ENCODE peak calls at places on chromosomes 4 and X, in eight cellular contexts. One of them, this sample, is unnamed.

GRCh38 chr4:100360211-100360610 is 157.6 kb downstream of the EMCN start:
- DNase-seq in foreskin fibroblast: no peak
- DNase-seq in lower lobe of right lung: no peak
- DNase-seq in OCI-LY7: no peak
- DNase-seq in fibroblast of the aortic adventitia: no peak
- DNase-seq in ovary: no peak
- DNase-seq in brain microvascular endothelial cell: no peak
- DNase-seq in fibroblast of lung: no peak
- DNase-seq in this sample: no peak

GRCh38 chr4:183558873-183559272 is 54.0 kb downstream of the ING2 start:
- DNase-seq in OCI-LY7: no peak
- DNase-seq in brain microvascular endothelial cell: no peak
- DNase-seq in foreskin fibroblast: no peak
- DNase-seq in ovary: no peak
- DNase-seq in lower lobe of right lung: no peak
- DNase-seq in fibroblast of lung: no peak
- DNase-seq in fibroblast of the aortic adventitia: no peak
- DNase-seq in this sample: no peak

GRCh38 chr4:86848136-86848535 is 1.0 kb downstream of the SLC10A6 start:
- DNase-seq in fibroblast of lung: no peak
- DNase-seq in fibroblast of the aortic adventitia: no peak
- DNase-seq in ovary: no peak
- DNase-seq in lower lobe of right lung: no peak
- DNase-seq in brain microvascular endothelial cell: no peak
- DNase-seq in OCI-LY7: no peak
- DNase-seq in foreskin fibroblast: peak; percentile 52
- DNase-seq in this sample: no peak

GRCh38 chrX:40201486-40201885 is 103.7 kb upstream of the BCOR start:
- DNase-seq in foreskin fibroblast: no peak
- DNase-seq in brain microvascular endothelial cell: no peak
- DNase-seq in ovary: no peak
- DNase-seq in OCI-LY7: peak; percentile 44
- DNase-seq in fibroblast of the aortic adventitia: no peak
- DNase-seq in fibroblast of lung: no peak
- DNase-seq in lower lobe of right lung: no peak
- DNase-seq in this sample: no peak

GRCh38 chr4:14583331-14583730 is 418.9 kb upstream of the CPEB2 start:
- DNase-seq in OCI-LY7: no peak
- DNase-seq in fibroblast of the aortic adventitia: no peak
- DNase-seq in brain microvascular endothelial cell: no peak
- DNase-seq in foreskin fibroblast: no peak
- DNase-seq in lower lobe of right lung: no peak
- DNase-seq in fibroblast of lung: no peak
- DNase-seq in ovary: no peak
- DNase-seq in this sample: no peak

GRCh38 chrX:981791-982626 is 230.4 kb downstream of the CRLF2 start:
- DNase-seq in fibroblast of the aortic adventitia: no peak
- DNase-seq in foreskin fibroblast: no peak
- DNase-seq in fibroblast of lung: no peak
- DNase-seq in lower lobe of right lung: no peak
- DNase-seq in brain microvascular endothelial cell: no peak
- DNase-seq in OCI-LY7: no peak
- DNase-seq in ovary: no peak
- DNase-seq in this sample: no peak

GRCh38 chr4:175380841-175381240 is 431.2 kb downstream of the GPM6A start:
- DNase-seq in brain microvascular endothelial cell: no peak
- DNase-seq in lower lobe of right lung: no peak
- DNase-seq in ovary: no peak
- DNase-seq in OCI-LY7: no peak
- DNase-seq in fibroblast of lung: no peak
- DNase-seq in fibroblast of the aortic adventitia: no peak
- DNase-seq in foreskin fibroblast: no peak
- DNase-seq in this sample: no peak

GRCh38 chr4:84492737-84493091 is 6.4 kb downstream of the NKX6-1 start:
- DNase-seq in fibroblast of the aortic adventitia: no peak
- DNase-seq in brain microvascular endothelial cell: no peak
- DNase-seq in lower lobe of right lung: no peak
- DNase-seq in foreskin fibroblast: no peak
- DNase-seq in ovary: no peak
- DNase-seq in fibroblast of lung: no peak
- DNase-seq in OCI-LY7: no peak
- DNase-seq in this sample: no peak

GRCh38 chr4:33864290-33864859 is 2379.9 kb downstream of the ARAP2 start:
- DNase-seq in brain microvascular endothelial cell: no peak
- DNase-seq in OCI-LY7: no peak
- DNase-seq in foreskin fibroblast: no peak
- DNase-seq in lower lobe of right lung: no peak
- DNase-seq in ovary: no peak
- DNase-seq in fibroblast of the aortic adventitia: no peak
- DNase-seq in fibroblast of lung: no peak
- DNase-seq in this sample: no peak

GRCh38 chr4:31655328-31655727 is 935.2 kb downstream of the PCDH7 start:
- DNase-seq in ovary: no peak
- DNase-seq in fibroblast of the aortic adventitia: peak; percentile 7
- DNase-seq in foreskin fibroblast: no peak
- DNase-seq in OCI-LY7: no peak
- DNase-seq in fibroblast of lung: peak; percentile 32
- DNase-seq in lower lobe of right lung: no peak
- DNase-seq in brain microvascular endothelial cell: peak; percentile 25
- DNase-seq in this sample: peak; percentile 33

GRCh38 chrX:78650906-78651437 is 8.2 kb downstream of the RTL3 start:
- DNase-seq in OCI-LY7: no peak
- DNase-seq in foreskin fibroblast: peak; percentile 49
- DNase-seq in fibroblast of the aortic adventitia: peak; percentile 63
- DNase-seq in brain microvascular endothelial cell: peak; percentile 23
- DNase-seq in fibroblast of lung: peak; percentile 67
- DNase-seq in lower lobe of right lung: no peak
- DNase-seq in ovary: no peak
- DNase-seq in this sample: peak; percentile 49

GRCh38 chr4:181566490-181566889 is 676.7 kb upstream of the TENM3 start:
- DNase-seq in fibroblast of the aortic adventitia: peak; percentile 46
- DNase-seq in fibroblast of lung: peak; percentile 92
- DNase-seq in foreskin fibroblast: no peak
- DNase-seq in ovary: no peak
- DNase-seq in OCI-LY7: no peak
- DNase-seq in brain microvascular endothelial cell: peak; percentile 18
- DNase-seq in lower lobe of right lung: no peak
- DNase-seq in this sample: peak; percentile 42

GRCh38 chr4:110683600-110683999 is 60.7 kb upstream of the PITX2 start:
- DNase-seq in fibroblast of the aortic adventitia: no peak
- DNase-seq in brain microvascular endothelial cell: no peak
- DNase-seq in OCI-LY7: no peak
- DNase-seq in fibroblast of lung: no peak
- DNase-seq in ovary: no peak
- DNase-seq in lower lobe of right lung: no peak
- DNase-seq in foreskin fibroblast: no peak
- DNase-seq in this sample: no peak
- H3K4me3 ChIP-seq in fibroblast of the aortic adventitia: no peak overlapping the region
- H3K4me3 ChIP-seq in brain microvascular endothelial cell: no peak overlapping the region
- H3K4me3 ChIP-seq in OCI-LY7: no peak overlapping the region
- H3K4me3 ChIP-seq in fibroblast of lung: no peak overlapping the region
- H3K4me3 ChIP-seq in ovary: no peak overlapping the region
- H3K4me3 ChIP-seq in lower lobe of right lung: no peak overlapping the region
- H3K4me3 ChIP-seq in foreskin fibroblast: no peak overlapping the region
- H3K4me3 ChIP-seq in this sample: no peak overlapping the region

DNA sequence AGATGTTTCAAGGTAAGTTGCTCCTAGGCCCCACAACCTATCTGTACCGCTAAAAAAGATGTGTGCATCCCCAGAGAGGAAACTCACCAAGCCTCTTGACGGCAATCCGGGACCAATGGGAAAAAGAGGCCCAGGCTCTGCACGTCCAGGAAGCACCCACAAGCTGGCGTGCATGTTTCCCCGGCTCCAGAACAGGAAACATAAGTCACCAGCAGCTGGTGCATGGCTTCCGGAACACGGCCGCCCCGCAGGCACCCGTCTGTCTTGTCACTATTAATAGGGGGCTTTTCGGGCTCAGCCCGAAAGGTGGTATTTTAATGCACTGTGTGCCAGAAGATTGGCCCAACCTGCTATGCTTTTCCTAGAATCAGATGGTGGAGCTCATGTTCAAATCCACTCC is 22.2 kb downstream of the CRMP1 start:
- DNase-seq in fibroblast of the aortic adventitia: no peak
- DNase-seq in foreskin fibroblast: no peak
- DNase-seq in OCI-LY7: no peak
- DNase-seq in brain microvascular endothelial cell: no peak
- DNase-seq in fibroblast of lung: no peak
- DNase-seq in lower lobe of right lung: no peak
- DNase-seq in ovary: no peak
- DNase-seq in this sample: no peak
- H3K4me3 ChIP-seq in fibroblast of the aortic adventitia: no peak overlapping the region
- H3K4me3 ChIP-seq in foreskin fibroblast: no peak overlapping the region
- H3K4me3 ChIP-seq in OCI-LY7: no peak overlapping the region
- H3K4me3 ChIP-seq in brain microvascular endothelial cell: no peak overlapping the region
- H3K4me3 ChIP-seq in fibroblast of lung: no peak overlapping the region
- H3K4me3 ChIP-seq in lower lobe of right lung: no peak overlapping the region
- H3K4me3 ChIP-seq in ovary: no peak overlapping the region
- H3K4me3 ChIP-seq in this sample: no peak overlapping the region

GRCh38 chr4:1575418-1576199 is 108.5 kb downstream of the FAM53A start:
- DNase-seq in ovary: no peak
- DNase-seq in brain microvascular endothelial cell: no peak
- DNase-seq in fibroblast of the aortic adventitia: no peak
- DNase-seq in OCI-LY7: no peak
- DNase-seq in foreskin fibroblast: no peak
- DNase-seq in lower lobe of right lung: peak; percentile 34
- DNase-seq in fibroblast of lung: no peak
- DNase-seq in this sample: no peak

GRCh38 chr4:1576200-1576960 is 107.7 kb downstream of the FAM53A start:
- DNase-seq in fibroblast of the aortic adventitia: no peak
- DNase-seq in fibroblast of lung: no peak
- DNase-seq in brain microvascular endothelial cell: no peak
- DNase-seq in ovary: no peak
- DNase-seq in OCI-LY7: no peak
- DNase-seq in lower lobe of right lung: peak; percentile 41
- DNase-seq in foreskin fibroblast: no peak
- DNase-seq in this sample: no peak

GRCh38 chr4:1578301-1578781 is 105.8 kb downstream of the FAM53A start:
- DNase-seq in ovary: peak; percentile 56
- DNase-seq in OCI-LY7: no peak
- DNase-seq in foreskin fibroblast: no peak
- DNase-seq in fibroblast of lung: no peak
- DNase-seq in lower lobe of right lung: peak; percentile 54
- DNase-seq in brain microvascular endothelial cell: no peak
- DNase-seq in fibroblast of the aortic adventitia: no peak
- DNase-seq in this sample: no peak

GRCh38 chr4:1577818-1578217 is 106.3 kb downstream of the FAM53A start:
- DNase-seq in fibroblast of the aortic adventitia: no peak
- DNase-seq in ovary: no peak
- DNase-seq in fibroblast of lung: no peak
- DNase-seq in OCI-LY7: no peak
- DNase-seq in foreskin fibroblast: no peak
- DNase-seq in brain microvascular endothelial cell: no peak
- DNase-seq in lower lobe of right lung: peak; percentile 30
- DNase-seq in this sample: no peak

DNA sequence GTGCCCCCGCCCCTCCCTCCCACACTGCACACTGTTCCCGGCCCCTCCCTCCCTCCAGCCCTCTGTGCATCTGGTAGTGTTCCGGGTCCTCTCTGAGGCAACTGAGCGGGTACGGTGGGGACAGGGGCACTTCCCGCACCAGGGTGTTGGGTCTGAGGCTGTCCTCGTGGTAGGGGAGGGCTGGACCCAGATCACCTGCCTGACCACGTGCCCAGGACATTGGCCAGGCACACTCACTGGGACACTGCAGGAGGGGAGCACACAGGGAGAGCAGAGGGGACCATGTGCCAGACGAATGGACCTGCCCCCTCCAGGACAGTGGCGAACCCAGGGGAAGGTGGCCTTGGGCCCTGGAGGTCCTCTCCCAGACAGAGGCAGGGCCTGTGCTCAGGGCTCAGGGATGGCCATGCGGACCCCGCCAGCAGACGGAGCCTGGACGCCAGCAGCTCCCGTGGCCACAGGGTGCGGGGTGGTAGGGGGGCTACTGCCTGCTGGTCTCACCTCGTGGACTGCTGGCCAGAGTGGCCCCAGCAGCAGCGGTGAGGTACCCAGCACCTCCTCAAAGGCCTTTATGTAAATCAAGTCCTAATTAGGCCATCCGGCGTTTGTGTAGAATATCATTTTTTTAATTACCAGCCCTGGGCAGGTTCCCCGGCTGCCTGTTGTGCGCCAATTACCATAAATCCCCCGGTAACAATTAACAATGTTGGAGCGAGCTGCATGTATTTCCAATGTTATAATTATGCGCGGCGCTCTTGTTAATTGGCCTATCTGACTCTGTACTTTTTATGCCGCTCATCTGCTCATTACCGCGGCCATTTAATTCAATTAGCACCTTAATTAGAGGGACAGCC is 106.9 kb downstream of the FAM53A start:
- DNase-seq in foreskin fibroblast: no peak
- DNase-seq in ovary: no peak
- DNase-seq in brain microvascular endothelial cell: no peak
- DNase-seq in fibroblast of the aortic adventitia: no peak
- DNase-seq in lower lobe of right lung: peak; percentile 42
- DNase-seq in OCI-LY7: no peak
- DNase-seq in fibroblast of lung: no peak
- DNase-seq in this sample: no peak
- H3K4me3 ChIP-seq in foreskin fibroblast: no peak overlapping the region
- H3K4me3 ChIP-seq in ovary: no peak overlapping the region
- H3K4me3 ChIP-seq in brain microvascular endothelial cell: no peak overlapping the region
- H3K4me3 ChIP-seq in fibroblast of the aortic adventitia: no peak overlapping the region
- H3K4me3 ChIP-seq in lower lobe of right lung: no peak overlapping the region
- H3K4me3 ChIP-seq in OCI-LY7: no peak overlapping the region
- H3K4me3 ChIP-seq in fibroblast of lung: no peak overlapping the region
- H3K4me3 ChIP-seq in this sample: no peak overlapping the region

GRCh38 chrX:134804779-134805178 is 146.5 kb upstream of the PLAC1 start:
- DNase-seq in fibroblast of the aortic adventitia: no peak
- DNase-seq in ovary: no peak
- DNase-seq in fibroblast of lung: no peak
- DNase-seq in brain microvascular endothelial cell: no peak
- DNase-seq in OCI-LY7: no peak
- DNase-seq in lower lobe of right lung: no peak
- DNase-seq in foreskin fibroblast: no peak
- DNase-seq in this sample: no peak

GRCh38 chrX:134810211-134810610 is 151.9 kb upstream of the PLAC1 start:
- DNase-seq in ovary: no peak
- DNase-seq in brain microvascular endothelial cell: no peak
- DNase-seq in fibroblast of the aortic adventitia: no peak
- DNase-seq in OCI-LY7: no peak
- DNase-seq in foreskin fibroblast: no peak
- DNase-seq in lower lobe of right lung: no peak
- DNase-seq in fibroblast of lung: no peak
- DNase-seq in this sample: no peak

GRCh38 chrX:134803551-134804183 is 145.4 kb upstream of the PLAC1 start:
- DNase-seq in ovary: no peak
- DNase-seq in brain microvascular endothelial cell: no peak
- DNase-seq in fibroblast of lung: no peak
- DNase-seq in foreskin fibroblast: no peak
- DNase-seq in fibroblast of the aortic adventitia: no peak
- DNase-seq in lower lobe of right lung: no peak
- DNase-seq in OCI-LY7: no peak
- DNase-seq in this sample: no peak

GRCh38 chrX:134807039-134807729 is 148.9 kb upstream of the PLAC1 start:
- DNase-seq in fibroblast of the aortic adventitia: peak; percentile 94
- DNase-seq in ovary: peak; percentile 90
- DNase-seq in foreskin fibroblast: peak; percentile 87
- DNase-seq in OCI-LY7: peak; percentile 93
- DNase-seq in lower lobe of right lung: peak; percentile 93
- DNase-seq in brain microvascular endothelial cell: peak; percentile 87
- DNase-seq in fibroblast of lung: peak; percentile 93
- DNase-seq in this sample: peak; percentile 64

DNA sequence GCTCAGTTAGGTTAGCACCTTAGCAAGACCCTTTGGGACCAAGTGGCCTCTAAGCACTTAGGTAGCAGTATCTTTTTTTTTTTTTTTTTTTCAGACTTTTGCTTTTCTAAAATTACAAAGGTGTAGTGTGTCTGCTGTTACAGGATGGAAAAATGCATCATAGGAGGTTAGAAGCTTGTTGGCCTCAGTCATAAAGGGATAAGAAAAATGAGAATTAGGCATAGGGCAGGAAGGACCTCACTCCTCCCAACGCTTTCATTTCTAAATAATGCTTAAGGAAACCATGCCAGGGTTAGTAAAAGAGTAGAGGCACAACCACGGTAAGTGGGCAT is 148.4 kb upstream of the PLAC1 start:
- DNase-seq in brain microvascular endothelial cell: no peak
- DNase-seq in foreskin fibroblast: no peak
- DNase-seq in ovary: no peak
- DNase-seq in lower lobe of right lung: no peak
- DNase-seq in fibroblast of lung: no peak
- DNase-seq in fibroblast of the aortic adventitia: no peak
- DNase-seq in OCI-LY7: peak; percentile 1
- DNase-seq in this sample: no peak
- H3K4me3 ChIP-seq in brain microvascular endothelial cell: peak overlapping the region; percentile 75
- H3K4me3 ChIP-seq in foreskin fibroblast: peak overlapping the region; percentile 82
- H3K4me3 ChIP-seq in ovary: peak overlapping the region; percentile 53
- H3K4me3 ChIP-seq in lower lobe of right lung: peak overlapping the region; percentile 64
- H3K4me3 ChIP-seq in fibroblast of lung: peak overlapping the region; percentile 78
- H3K4me3 ChIP-seq in fibroblast of the aortic adventitia: peak overlapping the region; percentile 78
- H3K4me3 ChIP-seq in OCI-LY7: peak overlapping the region; percentile 95
- H3K4me3 ChIP-seq in this sample: peak overlapping the region; percentile 69

This sample was measured in skeletal muscle cell.